ENCODE peak calls at places on chromosome 19, in eight cellular contexts. L is activated gamma-delta T cell treated with anti-CD3 and anti-CD28 coated beads, Interleukin-2, amount 50 U/mL, for 16 hours; B is germinal center; O is GF-D8; N is GM04504; G is endothelial cell of umbilical vein; F is activated CD4-positive, alpha-beta T cell treated with anti-CD3 and anti-CD28 coated beads, Interleukin-2, amount 50 U/mL, for 24 hours; Q is EH. J is an unnamed sample.

GRCh38 chr19:39515551-39516191 is 732 bp downstream of the SELENOV start:
- DNase-seq in F (no peak), G (no peak), L (no peak), O (no peak), N (no peak), Q (no peak), B (no peak), J (no peak)

GRCh38 chr19:32404939-32405430 is 585 bp upstream of the DPY19L3 start:
- DNase-seq in B (no peak), N (peak), G (no peak), Q (peak), O (peak), F (no peak), L (no peak), J (no peak)

GRCh38 chr19:16417660-16418596 is 53.8 kb downstream of the EPS15L1 start:
- DNase-seq in Q (peak), B (peak), L (peak), O (no peak), F (peak), N (no peak), G (peak), J (peak)

GRCh38 chr19:12668937-12669271 is 2.3 kb downstream of the WDR83 start:
- DNase-seq in G (no peak), L (peak), N (peak), B (peak), Q (peak), O (no peak), F (peak), J (peak)

GRCh38 chr19:38233740-38234251 is 9.8 kb upstream of the DPF1 start:
- DNase-seq in B (peak), L (peak), O (peak), F (peak), N (no peak), G (peak), Q (peak), J (peak)

GRCh38 chr19:49592486-49593232 is 1.7 kb downstream of the PRR12 start:
- DNase-seq in F (no peak), L (no peak), G (no peak), Q (peak), N (no peak), O (no peak), B (peak), J (no peak)

GRCh38 chr19:39499082-39499642 is 415 bp downstream of the DLL3 start:
- DNase-seq in F (no peak), G (no peak), Q (no peak), N (no peak), B (no peak), O (peak), L (no peak), J (no peak)

GRCh38 chr19:15180451-15181390 is 20.1 kb downstream of the NOTCH3 start:
- DNase-seq in F (no peak), B (no peak), L (no peak), Q (no peak), N (no peak), G (no peak), O (no peak), J (no peak)

GRCh38 chr19:55640577-55641375 is at the start of gene ZNF580:
- DNase-seq in G (peak), Q (peak), B (peak), O (no peak), N (no peak), F (peak), L (no peak), J (peak)

GRCh38 chr19:46616631-46617322 is 8.1 kb downstream of the PTGIR start:
- DNase-seq in L (no peak), G (peak), Q (peak), N (peak), O (peak), F (no peak), B (peak), J (peak)

GRCh38 chr19:10295305-10295846 is 5.6 kb downstream of the ICAM5 start:
- DNase-seq in G (peak), Q (no peak), O (no peak), F (no peak), B (peak), N (no peak), L (no peak), J (no peak)

J was measured in HFFc6.